ENCODE peak calls at places on chromosome 4, in nine cellular contexts. W is substantia nigra; L is activated T-helper 1 cell treated with Interleukin-2 at 50 U/mL for 16 hours; G is head of caudate nucleus; R is fibroblast of lung; Z is GM10248; N is activated B cell treated with CpG ODN at 0.5 μM for 24 hours; V is stimulated activated CD8-positive, alpha-beta memory T cell treated with anti-CD3 and anti-CD28 coated beads, Interleukin-2, amount 100 ng/mL, for 1 hour; J is ELF-1. O is an unnamed sample.

GRCh38 chr4:163701915-163702314 is 207.4 kb downstream of the TMA16 start:
- DNase-seq in G (no peak), R (peak; percentile 81), J (no peak), L (no peak), V (no peak), N (no peak), W (no peak), Z (no peak), O (peak; percentile 60)

GRCh38 chr4:38189445-38189844 is 229.2 kb downstream of the PTTG2 start:
- DNase-seq in N (no peak), G (no peak), V (no peak), Z (no peak), J (peak; percentile 28), L (no peak), W (no peak), R (peak; percentile 88), O (peak; percentile 83)

GRCh38 chr4:82362565-82362964 is 11.2 kb downstream of the HNRNPD start:
- DNase-seq in R (no peak), G (no peak), Z (no peak), L (no peak), V (no peak), W (no peak), J (peak; percentile 16), N (no peak), O (no peak)

GRCh38 chr4:137694138-137694537 is 161.8 kb upstream of the PCDH18 start:
- DNase-seq in W (no peak), J (no peak), L (no peak), N (no peak), G (no peak), Z (no peak), V (no peak), R (peak; percentile 42), O (no peak)

GRCh38 chr4:85573270-85573669 is 98.3 kb downstream of the ARHGAP24 start:
- DNase-seq in L (no peak), N (no peak), J (no peak), Z (no peak), R (peak; percentile 33), W (no peak), G (no peak), V (no peak), O (no peak)

GRCh38 chr4:184728858-184729257 is 5.0 kb downstream of the CENPU start:
- DNase-seq in Z (no peak), W (no peak), G (no peak), N (no peak), J (no peak), V (no peak), L (no peak), R (peak; percentile 68), O (no peak)

GRCh38 chr4:54433686-54434085 is 204.6 kb downstream of the PDGFRA start:
- DNase-seq in N (no peak), R (no peak), Z (no peak), J (peak; percentile 40), W (no peak), V (no peak), L (no peak), G (peak; percentile 42), O (no peak)

GRCh38 chr4:32706893-32707292 is 1986.7 kb downstream of the PCDH7 start:
- DNase-seq in Z (no peak), W (no peak), J (no peak), N (no peak), V (no peak), G (no peak), R (no peak), L (no peak), O (no peak)

GRCh38 chr4:38268108-38268507 is 307.9 kb downstream of the PTTG2 start:
- DNase-seq in Z (no peak), W (no peak), L (no peak), G (no peak), N (no peak), V (no peak), R (no peak), J (no peak), O (no peak)

GRCh38 chr4:84503495-84504437 is 4.7 kb upstream of the NKX6-1 start:
- DNase-seq in G (no peak), J (peak; percentile 73), V (no peak), N (no peak), R (peak; percentile 63), Z (no peak), W (no peak), L (no peak), O (peak; percentile 64)

GRCh38 chr4:113222006-113222405 is 172.6 kb downstream of the ANK2 start:
- DNase-seq in L (no peak), N (no peak), V (no peak), J (no peak), G (no peak), R (peak; percentile 58), W (no peak), Z (no peak), O (peak; percentile 7)

GRCh38 chr4:8653326-8654000 is 60.9 kb downstream of the CPZ start:
- DNase-seq in L (no peak), Z (no peak), W (no peak), V (no peak), R (no peak), N (no peak), J (peak; percentile 35), G (no peak), O (no peak)

GRCh38 chr4:51831133-51831532 is 11.8 kb upstream of the DCUN1D4 start:
- DNase-seq in Z (peak; percentile 32), W (peak; percentile 54), J (peak; percentile 68), V (peak; percentile 39), L (peak; percentile 43), G (peak; percentile 82), R (peak; percentile 27), N (peak; percentile 34), O (peak; percentile 30)

GRCh38 chr4:7837597-7838135 is 102.0 kb downstream of the AFAP1 start:
- DNase-seq in V (no peak), W (no peak), L (no peak), R (no peak), Z (no peak), N (no peak), G (no peak), J (no peak), O (no peak)

GRCh38 chr4:158291334-158292055 is 81.2 kb downstream of the TMEM144 start:
- DNase-seq in W (no peak), L (no peak), R (no peak), V (no peak), N (no peak), Z (no peak), J (no peak), G (no peak), O (no peak)